ENCODE peak calls at places on chromosomes 11 and 22, in nine cellular contexts. W is ascending aorta; M is IMR-90; V is lung; Y is right cardiac atrium; X is A673; L is CD4-positive, alpha-beta T cell; C is uterus; Q is brain microvascular endothelial cell. S is an unnamed sample.

GRCh38 chr11:108788565-108789199 is 123.8 kb downstream of the DDX10 start:
- DNase-seq in W (no peak), M (peak), V (no peak), Y (no peak), X (peak), L (no peak), C (no peak), Q (peak), S (no peak)

GRCh38 chr11:94107363-94107762 is 21.3 kb upstream of the PANX1 start:
- DNase-seq in W (no peak), M (no peak), V (no peak), Y (no peak), X (no peak), L (no peak), C (no peak), Q (no peak), S (no peak)

GRCh38 chr11:110587972-110588371 is 124.3 kb downstream of the ARHGAP20 start:
- DNase-seq in W (no peak), M (peak), V (no peak), Y (no peak), X (no peak), L (no peak), C (no peak), Q (no peak), S (no peak)

GRCh38 chr11:17531818-17532131 is 12.4 kb downstream of the USH1C start:
- DNase-seq in W (no peak), M (peak), V (no peak), Y (no peak), X (no peak), L (no peak), C (no peak), Q (peak), S (peak)

GRCh38 chr11:2891291-2891690 is 5.7 kb upstream of the CDKN1C start:
- DNase-seq in W (no peak), M (no peak), V (no peak), Y (peak), X (peak), L (no peak), C (no peak), Q (no peak), S (no peak)

GRCh38 chr22:29904020-29904419 is 21.0 kb downstream of the MTMR3 start:
- DNase-seq in W (no peak), M (no peak), V (no peak), Y (no peak), X (no peak), L (no peak), C (no peak), Q (no peak), S (no peak)

GRCh38 chr22:17086750-17087149 is 1.9 kb downstream of the IL17RA start:
- DNase-seq in W (no peak), M (no peak), V (no peak), Y (no peak), X (no peak), L (no peak), C (no peak), Q (no peak), S (no peak)

GRCh38 chr11:114145166-114145695 is 85.7 kb downstream of the ZBTB16 start:
- DNase-seq in W (no peak), M (no peak), V (no peak), Y (no peak), X (no peak), L (no peak), C (no peak), Q (no peak), S (no peak)

GRCh38 chr22:49668402-49668801 is 159.3 kb downstream of the BRD1 start:
- DNase-seq in W (no peak), M (no peak), V (no peak), Y (no peak), X (no peak), L (no peak), C (no peak), Q (no peak), S (no peak)

GRCh38 chr11:134527382-134528243 is 115.6 kb upstream of the B3GAT1 start:
- DNase-seq in W (no peak), M (no peak), V (no peak), Y (no peak), X (no peak), L (no peak), C (peak), Q (no peak), S (no peak)

GRCh38 chr11:128761339-128761738 is 67.5 kb downstream of the FLI1 start:
- DNase-seq in W (no peak), M (no peak), V (no peak), Y (no peak), X (no peak), L (no peak), C (no peak), Q (no peak), S (no peak)

GRCh38 chr11:119935341-119935925 is 202.5 kb downstream of the TRIM29 start:
- DNase-seq in W (no peak), M (no peak), V (no peak), Y (no peak), X (no peak), L (no peak), C (no peak), Q (no peak), S (peak)

GRCh38 chr11:128725630-128726461 is 32.0 kb downstream of the FLI1 start:
- DNase-seq in W (no peak), M (peak), V (no peak), Y (peak), X (no peak), L (peak), C (no peak), Q (no peak), S (no peak)

GRCh38 chr11:117337061-117337460 is 9.4 kb downstream of the CEP164 start:
- DNase-seq in W (no peak), M (no peak), V (no peak), Y (no peak), X (no peak), L (no peak), C (no peak), Q (no peak), S (no peak)

GRCh38 chr22:19989725-19990067 is 26.9 kb downstream of the ARVCF start:
- DNase-seq in W (no peak), M (no peak), V (no peak), Y (no peak), X (no peak), L (no peak), C (no peak), Q (no peak), S (no peak)

GRCh38 chr22:20577045-20577444 is 69.6 kb downstream of the MED15 start:
- DNase-seq in W (no peak), M (no peak), V (no peak), Y (peak), X (no peak), L (no peak), C (no peak), Q (no peak), S (no peak)

GRCh38 chr11:115627666-115628460 is 123.6 kb upstream of the CADM1 start:
- DNase-seq in W (no peak), M (no peak), V (no peak), Y (no peak), X (no peak), L (no peak), C (no peak), Q (no peak), S (no peak)

GRCh38 chr11:111745719-111746504 is 20.3 kb downstream of the PPP2R1B start:
- DNase-seq in W (no peak), M (peak), V (no peak), Y (no peak), X (no peak), L (no peak), C (no peak), Q (no peak), S (no peak)
- H3K27ac ChIP-seq in W (peak), M (peak), V (no peak), Y (no peak), X (no peak), L (no peak), C (peak), Q (peak), S (peak)

GRCh38 chr11:20067665-20068064 is 92.6 kb downstream of the DBX1 start:
- DNase-seq in W (no peak), M (no peak), V (no peak), Y (no peak), X (no peak), L (no peak), C (no peak), Q (no peak), S (no peak)
- H3K27ac ChIP-seq in W (no peak), M (no peak), V (no peak), Y (no peak), X (no peak), L (no peak), C (no peak), Q (no peak), S (no peak)

DNA sequence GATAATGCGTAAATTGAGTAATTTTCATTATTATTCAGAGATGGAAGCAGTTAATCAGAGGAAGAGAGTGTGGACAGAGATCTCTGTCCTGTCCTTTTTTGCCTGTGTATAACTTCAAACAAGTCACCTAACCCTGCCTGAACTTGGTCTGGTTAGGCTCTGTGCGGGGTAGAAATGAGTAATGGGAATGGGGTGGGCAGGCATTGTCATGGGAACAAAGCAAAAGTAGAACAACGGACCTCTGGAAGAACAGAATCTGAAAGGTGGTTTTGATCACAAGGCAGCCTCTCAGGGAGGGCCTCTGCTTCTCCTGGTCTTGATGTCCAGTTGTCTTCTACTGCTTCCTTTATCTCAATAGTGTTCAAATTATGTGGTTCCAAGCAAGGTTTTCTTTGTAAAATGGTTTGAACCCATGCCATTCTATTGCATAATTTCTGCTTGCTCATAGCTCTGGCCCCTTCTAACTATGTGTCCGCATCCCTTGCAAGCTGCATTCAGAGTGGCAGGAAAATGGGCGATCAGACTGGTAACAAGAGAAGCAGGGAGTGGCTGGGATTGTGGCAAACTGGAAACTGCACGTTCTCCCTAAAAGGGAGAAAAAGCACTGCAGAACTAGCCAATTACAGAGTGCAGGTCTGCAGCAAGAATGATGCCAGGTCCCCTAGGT is 76.1 kb downstream of the PRR5L start:
- DNase-seq in W (no peak), M (peak), V (no peak), Y (no peak), X (peak), L (no peak), C (no peak), Q (peak), S (no peak)
- H3K27ac ChIP-seq in W (no peak), M (no peak), V (no peak), Y (no peak), X (peak), L (no peak), C (no peak), Q (peak), S (peak)

GRCh38 chr22:46581580-46582244 is 38.5 kb upstream of the GRAMD4 start:
- DNase-seq in W (no peak), M (no peak), V (no peak), Y (peak), X (no peak), L (no peak), C (peak), Q (no peak), S (no peak)

GRCh38 chr22:46583571-46583970 is 36.6 kb upstream of the GRAMD4 start:
- DNase-seq in W (no peak), M (no peak), V (no peak), Y (peak), X (no peak), L (no peak), C (no peak), Q (no peak), S (no peak)

GRCh38 chr22:46580940-46581579 is 39.1 kb upstream of the GRAMD4 start:
- DNase-seq in W (no peak), M (no peak), V (no peak), Y (peak), X (peak), L (no peak), C (peak), Q (no peak), S (no peak)

GRCh38 chr22:46584081-46584903 is 35.9 kb upstream of the GRAMD4 start:
- DNase-seq in W (no peak), M (peak), V (no peak), Y (peak), X (peak), L (no peak), C (no peak), Q (peak), S (no peak)

GRCh38 chr22:46582281-46582811 is 37.8 kb upstream of the GRAMD4 start:
- DNase-seq in W (no peak), M (no peak), V (no peak), Y (peak), X (no peak), L (no peak), C (no peak), Q (no peak), S (no peak)
- H3K27ac ChIP-seq in W (no peak), M (no peak), V (peak), Y (no peak), X (no peak), L (no peak), C (no peak), Q (no peak), S (no peak)

DNA sequence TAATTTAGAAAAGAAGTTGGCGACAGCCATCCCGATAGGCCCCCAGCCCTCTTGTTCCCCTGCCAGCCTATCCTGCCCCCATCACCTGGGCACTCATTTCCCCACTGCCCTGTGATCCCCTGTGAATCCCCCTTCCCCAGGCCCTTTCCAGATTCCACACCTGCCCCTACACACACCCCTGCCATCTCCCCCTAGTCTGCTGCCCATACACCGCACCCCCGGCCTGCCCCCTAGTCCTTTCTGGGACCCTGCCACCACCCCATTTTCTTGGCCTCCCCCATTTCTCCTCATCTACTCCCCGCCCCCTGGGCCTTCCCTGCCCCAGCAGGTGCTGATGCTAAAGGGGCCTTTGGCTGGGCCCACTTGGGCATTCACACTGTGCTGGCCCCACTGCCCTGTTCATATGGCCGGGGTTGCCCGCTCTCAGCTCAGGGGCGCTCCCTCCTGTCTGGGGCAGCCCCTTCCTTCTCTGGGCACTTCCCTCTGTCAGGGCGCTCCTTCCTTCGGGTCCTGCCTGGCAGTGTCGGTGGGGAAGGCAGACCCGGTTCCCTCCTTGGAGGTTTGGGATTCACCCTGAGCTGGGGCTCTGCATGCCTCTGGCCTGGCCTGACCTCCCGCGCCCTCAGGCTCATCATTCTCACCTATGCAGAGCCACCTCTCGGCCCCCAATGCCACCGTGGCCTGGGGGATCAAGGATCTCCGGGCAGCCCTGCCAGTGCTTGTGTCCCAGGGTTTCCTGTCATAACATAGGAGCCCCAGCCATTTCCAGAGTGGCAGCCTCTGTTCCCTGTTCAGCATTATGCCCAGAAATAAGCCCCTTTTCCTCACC is 108.2 kb downstream of the BCR start:
- DNase-seq in W (no peak), M (no peak), V (no peak), Y (peak), X (no peak), L (no peak), C (no peak), Q (no peak), S (no peak)
- H3K27ac ChIP-seq in W (no peak), M (no peak), V (no peak), Y (no peak), X (no peak), L (no peak), C (no peak), Q (no peak), S (no peak)

GRCh38 chr11:36628765-36629199 is 30.7 kb upstream of the RAG2 start:
- DNase-seq in W (no peak), M (no peak), V (no peak), Y (no peak), X (no peak), L (no peak), C (no peak), Q (no peak), S (no peak)
- H3K27ac ChIP-seq in W (no peak), M (no peak), V (no peak), Y (no peak), X (no peak), L (no peak), C (no peak), Q (no peak), S (no peak)

S was measured in caudate nucleus.